ENCODE peak calls at places on chromosomes 3 and 15, in four cellular contexts. One of them, this sample, is unnamed.

GRCh38 chr3:50502584-50503423 is 630 bp downstream of the CACNA2D2 start:
- DNase-seq in A549: no peak
- DNase-seq in WTC11: peak
- DNase-seq in HepG2: no peak
- DNase-seq in this sample: no peak

GRCh38 chr15:72967836-72968530 is 84.3 kb upstream of the NEO1 start:
- DNase-seq in HepG2: no peak
- DNase-seq in WTC11: no peak
- DNase-seq in A549: no peak
- DNase-seq in this sample: no peak

GRCh38 chr3:16671690-16672089 is 66.5 kb upstream of the DAZL start:
- DNase-seq in WTC11: no peak
- DNase-seq in A549: no peak
- DNase-seq in HepG2: no peak
- DNase-seq in this sample: no peak

GRCh38 chr15:49742381-49742780 is 121.5 kb downstream of the DTWD1 start:
- DNase-seq in A549: no peak
- DNase-seq in HepG2: no peak
- DNase-seq in WTC11: no peak
- DNase-seq in this sample: no peak

GRCh38 chr15:25931846-25932245 is 68.7 kb upstream of the ATP10A start:
- DNase-seq in HepG2: no peak
- DNase-seq in WTC11: no peak
- DNase-seq in A549: no peak
- DNase-seq in this sample: no peak

GRCh38 chr3:17070560-17070959 is 185.8 kb downstream of the PLCL2 start:
- DNase-seq in HepG2: no peak
- DNase-seq in WTC11: peak
- DNase-seq in A549: peak
- DNase-seq in this sample: peak

GRCh38 chr15:29857196-29857595 is 34.9 kb upstream of the TJP1 start:
- DNase-seq in A549: peak
- DNase-seq in HepG2: no peak
- DNase-seq in WTC11: no peak
- DNase-seq in this sample: no peak

GRCh38 chr15:65368300-65368617 is 9.5 kb downstream of the IGDCC3 start:
- DNase-seq in HepG2: no peak
- DNase-seq in A549: no peak
- DNase-seq in WTC11: peak
- DNase-seq in this sample: no peak

GRCh38 chr3:15217841-15218267 is 11.8 kb downstream of the CAPN7 start:
- DNase-seq in A549: no peak
- DNase-seq in HepG2: no peak
- DNase-seq in WTC11: no peak
- DNase-seq in this sample: no peak

DNA sequence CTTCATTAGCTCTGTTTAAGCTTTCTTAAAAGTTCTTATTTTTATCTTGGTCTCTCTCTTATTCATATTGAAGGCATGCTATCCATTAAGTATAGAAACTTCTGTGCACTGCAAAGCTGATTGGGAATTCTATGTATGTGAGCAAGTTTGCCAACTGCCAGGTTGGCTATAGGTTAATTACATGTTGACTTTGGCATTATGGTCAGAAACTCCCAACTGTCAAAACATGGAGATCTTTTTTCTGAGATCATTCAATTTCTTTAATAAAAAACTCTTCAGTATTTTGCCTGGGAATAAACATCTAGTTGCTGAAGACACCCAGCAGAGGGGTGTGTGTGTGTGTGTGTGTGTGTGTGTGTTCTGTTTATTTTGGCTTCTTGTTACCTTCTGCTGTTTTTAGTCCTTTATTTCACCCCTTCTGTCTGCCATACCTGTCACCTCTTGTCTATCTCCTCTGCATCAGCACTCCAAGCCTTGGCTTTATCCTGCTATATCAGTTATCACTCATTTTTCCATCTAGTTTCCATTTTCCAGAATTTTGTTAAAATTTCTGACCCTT is 1.3 kb upstream of the ARL14 start:
- DNase-seq in HepG2: no peak
- DNase-seq in WTC11: no peak
- DNase-seq in A549: no peak
- DNase-seq in this sample: no peak
- TF ChIP-seq HMGXB4 in HepG2: no peak
- TF ChIP-seq HMGXB4 in WTC11: no peak
- TF ChIP-seq HMGXB4 in A549: no peak
- TF ChIP-seq HMGXB4 in this sample: no peak

GRCh38 chr3:35383216-35383615 is 256.1 kb upstream of the ARPP21 start:
- DNase-seq in WTC11: no peak
- DNase-seq in A549: no peak
- DNase-seq in HepG2: no peak
- DNase-seq in this sample: no peak
- TF ChIP-seq HMGXB4 in WTC11: no peak
- TF ChIP-seq HMGXB4 in A549: no peak
- TF ChIP-seq HMGXB4 in HepG2: no peak
- TF ChIP-seq HMGXB4 in this sample: no peak

GRCh38 chr15:38588672-38589071 is 24.1 kb upstream of the RASGRP1 start:
- DNase-seq in WTC11: no peak
- DNase-seq in A549: no peak
- DNase-seq in HepG2: no peak
- DNase-seq in this sample: no peak

GRCh38 chr15:38589502-38589901 is 24.9 kb upstream of the RASGRP1 start:
- DNase-seq in WTC11: no peak
- DNase-seq in A549: peak
- DNase-seq in HepG2: no peak
- DNase-seq in this sample: peak

GRCh38 chr15:38587214-38587613 is 22.6 kb upstream of the RASGRP1 start:
- DNase-seq in WTC11: no peak
- DNase-seq in HepG2: no peak
- DNase-seq in A549: no peak
- DNase-seq in this sample: no peak
- TF ChIP-seq HMGXB4 in WTC11: no peak
- TF ChIP-seq HMGXB4 in HepG2: no peak
- TF ChIP-seq HMGXB4 in A549: no peak
- TF ChIP-seq HMGXB4 in this sample: no peak

GRCh38 chr3:72998489-72998888 is 1.9 kb downstream of the PPP4R2 start:
- DNase-seq in HepG2: no peak
- DNase-seq in A549: no peak
- DNase-seq in WTC11: no peak
- DNase-seq in this sample: no peak

GRCh38 chr3:72996121-72996472 is 514 bp upstream of the PPP4R2 start:
- DNase-seq in A549: no peak
- DNase-seq in HepG2: no peak
- DNase-seq in WTC11: no peak
- DNase-seq in this sample: no peak

GRCh38 chr3:72996473-72997333 is at the start of gene PPP4R2:
- DNase-seq in WTC11: peak
- DNase-seq in HepG2: peak
- DNase-seq in A549: peak
- DNase-seq in this sample: peak

GRCh38 chr3:72995337-72995736 is 1.3 kb upstream of the PPP4R2 start:
- DNase-seq in A549: no peak
- DNase-seq in HepG2: no peak
- DNase-seq in WTC11: no peak
- DNase-seq in this sample: no peak

GRCh38 chr3:72997421-72997961 is 880 bp downstream of the PPP4R2 start:
- DNase-seq in WTC11: no peak
- DNase-seq in HepG2: peak
- DNase-seq in A549: peak
- DNase-seq in this sample: peak
- TF ChIP-seq HMGXB4 in WTC11: no peak
- TF ChIP-seq HMGXB4 in HepG2: peak
- TF ChIP-seq HMGXB4 in A549: no peak
- TF ChIP-seq HMGXB4 in this sample: no peak

GRCh38 chr3:160183375-160184076 is 41.7 kb upstream of the C3orf80 start:
- DNase-seq in WTC11: no peak
- DNase-seq in A549: no peak
- DNase-seq in HepG2: no peak
- DNase-seq in this sample: no peak
- TF ChIP-seq HMGXB4 in WTC11: no peak
- TF ChIP-seq HMGXB4 in A549: no peak
- TF ChIP-seq HMGXB4 in HepG2: no peak
- TF ChIP-seq HMGXB4 in this sample: no peak

DNA sequence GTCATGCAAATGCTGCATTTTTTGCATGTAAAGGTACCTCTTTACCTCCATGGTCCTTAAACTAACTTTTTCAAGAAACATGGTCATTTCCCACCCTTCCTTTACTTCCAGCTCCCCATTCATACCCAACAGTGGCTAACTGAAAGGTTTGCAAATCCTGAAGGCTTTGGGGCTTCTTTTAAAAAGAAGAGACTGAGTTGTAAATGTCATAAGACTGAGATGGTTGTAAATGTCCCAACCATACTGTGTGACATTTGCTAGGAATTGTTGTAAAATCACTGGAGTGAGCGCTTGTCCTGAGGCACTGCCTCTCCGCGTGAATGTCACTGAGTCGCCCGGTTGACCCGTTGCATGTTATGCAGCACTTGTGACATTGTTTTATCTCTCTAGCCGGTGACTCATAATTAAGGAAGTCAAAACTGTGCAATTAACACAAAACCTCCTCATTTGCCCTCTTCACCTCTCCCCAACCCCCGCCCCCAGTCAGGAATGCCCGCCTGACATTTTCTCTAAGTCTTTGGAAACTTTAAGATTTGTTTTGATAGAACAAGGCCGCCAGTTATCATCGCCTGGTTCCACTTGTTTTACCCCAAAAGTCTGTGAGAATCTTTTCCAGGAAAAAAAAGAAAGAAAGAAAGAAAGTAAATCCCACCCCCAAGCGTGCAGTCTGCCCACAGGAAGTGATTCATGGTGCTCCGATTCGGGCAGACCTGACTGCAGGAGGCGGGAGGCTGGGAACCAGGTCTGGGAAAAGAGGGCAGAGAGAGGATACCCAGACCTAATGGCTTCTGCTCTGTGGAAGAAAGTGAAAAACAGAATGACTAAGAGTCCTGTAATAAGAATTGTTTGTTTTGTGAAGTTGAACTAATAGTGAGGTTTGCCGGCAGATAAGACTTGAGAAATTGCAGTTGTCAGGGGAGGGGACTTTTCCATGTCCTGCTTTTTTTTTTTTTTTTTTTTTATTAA is 84.7 kb downstream of the SMAD3 start:
- DNase-seq in A549: peak
- DNase-seq in WTC11: peak
- DNase-seq in HepG2: peak
- DNase-seq in this sample: peak
- TF ChIP-seq HMGXB4 in A549: no peak
- TF ChIP-seq HMGXB4 in WTC11: no peak
- TF ChIP-seq HMGXB4 in HepG2: no peak
- TF ChIP-seq HMGXB4 in this sample: no peak

This sample was measured in K562.